ENCODE peak calls at places on chromosomes 5 and 9, in four cellular contexts. G, M, E and C are unnamed samples.

GRCh38 chr5:149486726-149487635 is 64.3 kb downstream of the CSNK1A1 start:
- DNase-seq in G (no peak), M (peak; percentile 82), E (peak; percentile 38), C (peak; percentile 89)

GRCh38 chr5:159330131-159330530 is at the start of gene IL12B:
- DNase-seq in G (no peak), M (peak; percentile 30), E (no peak), C (no peak)

GRCh38 chr5:132085686-132086085 is 12.1 kb downstream of the CSF2 start:
- DNase-seq in G (no peak), M (no peak), E (no peak), C (no peak)

GRCh38 chr9:75085640-75086039 is 2.3 kb downstream of the NMRK1 start:
- DNase-seq in G (no peak), M (no peak), E (no peak), C (no peak)

GRCh38 chr5:57302164-57302563 is 128.3 kb downstream of the GPBP1 start:
- DNase-seq in G (no peak), M (peak; percentile 67), E (no peak), C (peak; percentile 14)

GRCh38 chr9:104836235-104836634 is 72.3 kb downstream of the NIPSNAP3B start:
- DNase-seq in G (no peak), M (peak; percentile 61), E (no peak), C (no peak)

GRCh38 chr5:35810561-35810960 is 46.1 kb upstream of the IL7R start:
- DNase-seq in G (no peak), M (no peak), E (no peak), C (peak; percentile 86)

GRCh38 chr9:91530829-91531228 is 107.2 kb upstream of the NFIL3 start:
- DNase-seq in G (no peak), M (peak; percentile 56), E (no peak), C (no peak)

GRCh38 chr5:18736051-18736398 is 1101.8 kb downstream of the TAF11L14 start:
- DNase-seq in G (no peak), M (no peak), E (no peak), C (no peak)

GRCh38 chr9:82513976-82514735 is 525.6 kb downstream of the SPATA31D1 start:
- DNase-seq in G (no peak), M (no peak), E (no peak), C (no peak)

GRCh38 chr9:134233022-134233421 is 68.7 kb upstream of the RNU6ATAC start:
- DNase-seq in G (no peak), M (no peak), E (no peak), C (no peak)

GRCh38 chr9:4573176-4573575 is 82.9 kb downstream of the SLC1A1 start:
- DNase-seq in G (no peak), M (no peak), E (no peak), C (no peak)

GRCh38 chr5:88542786-88543185 is 274.1 kb upstream of the TMEM161B start:
- DNase-seq in G (no peak), M (no peak), E (no peak), C (no peak)

GRCh38 chr9:99573052-99573451 is 248.6 kb upstream of the NR4A3 start:
- DNase-seq in G (no peak), M (no peak), E (no peak), C (no peak)

GRCh38 chr9:20441166-20441565 is 181.1 kb downstream of the MLLT3 start:
- DNase-seq in G (no peak), M (no peak), E (no peak), C (no peak)

GRCh38 chr9:18190671-18191374 is 283.1 kb upstream of the ADAMTSL1 start:
- DNase-seq in G (no peak), M (no peak), E (no peak), C (no peak)

GRCh38 chr5:178214160-178214803 is 9.9 kb downstream of the HNRNPAB start:
- DNase-seq in G (no peak), M (no peak), E (no peak), C (no peak)

GRCh38 chr9:90296539-90296938 is 346.1 kb downstream of the DIRAS2 start:
- DNase-seq in G (no peak), M (no peak), E (no peak), C (no peak)

GRCh38 chr5:157603333-157604190 is 28.0 kb upstream of the ADAM19 start:
- DNase-seq in G (no peak), M (peak; percentile 63), E (no peak), C (peak; percentile 41)

GRCh38 chr5:93891491-93892480 is 150.4 kb upstream of the POU5F2 start:
- DNase-seq in G (peak; percentile 50), M (no peak), E (no peak), C (no peak)

GRCh38 chr5:145350501-145350900 is 484.6 kb downstream of the PRELID2 start:
- DNase-seq in G (no peak), M (no peak), E (no peak), C (no peak)

GRCh38 chr9:101445353-101446029 is 9.9 kb upstream of the ALDOB start:
- DNase-seq in G (no peak), M (no peak), E (no peak), C (no peak)

GRCh38 chr5:751496-751895 is 33.0 kb downstream of the ZDHHC11B start:
- DNase-seq in G (no peak), M (no peak), E (no peak), C (no peak)

GRCh38 chr5:175743676-175744210 is 85.9 kb downstream of the HRH2 start:
- DNase-seq in G (peak; percentile 36), M (peak; percentile 2), E (no peak), C (no peak)

GRCh38 chr5:132608107-132608506 is 49.9 kb upstream of the IL13 start:
- DNase-seq in G (no peak), M (no peak), E (no peak), C (no peak)

GRCh38 chr9:89534464-89534863 is 36.6 kb upstream of the SEMA4D start:
- DNase-seq in G (no peak), M (no peak), E (no peak), C (no peak)

GRCh38 chr9:111525056-111525977 is at the start of gene ZNF483:
- DNase-seq in G (peak; percentile 84), M (peak; percentile 75), E (peak; percentile 94), C (peak; percentile 42)

GRCh38 chr5:140041099-140041491 is 2.0 kb downstream of the NRG2 start:
- DNase-seq in G (no peak), M (no peak), E (no peak), C (no peak)

GRCh38 chr5:8770431-8770830 is 775.4 kb downstream of the SEMA5A start:
- DNase-seq in G (no peak), M (no peak), E (no peak), C (no peak)

GRCh38 chr5:56145106-56145505 is 88.0 kb downstream of the ANKRD55 start:
- DNase-seq in G (no peak), M (no peak), E (no peak), C (peak; percentile 90)

GRCh38 chr9:133370680-133371079 is 5.2 kb downstream of the SURF4 start:
- DNase-seq in G (no peak), M (no peak), E (no peak), C (no peak)

GRCh38 chr5:160083012-160083436 is 36.2 kb downstream of the PWWP2A start:
- DNase-seq in G (no peak), M (peak; percentile 67), E (no peak), C (peak; percentile 5)

GRCh38 chr9:113566011-113566711 is 102.6 kb downstream of the RGS3 start:
- DNase-seq in G (no peak), M (no peak), E (no peak), C (no peak)

GRCh38 chr5:121430538-121430937 is 421.1 kb upstream of the FTMT start:
- DNase-seq in G (no peak), M (no peak), E (no peak), C (no peak)

GRCh38 chr9:135887021-135887507 is 20.3 kb downstream of the CAMSAP1 start:
- DNase-seq in G (no peak), M (peak; percentile 51), E (no peak), C (no peak)

GRCh38 chr5:93575466-93575865 is 5.6 kb downstream of the NR2F1-AS1 start:
- DNase-seq in G (no peak), M (no peak), E (no peak), C (no peak)

GRCh38 chr5:82159014-82159413 is 119.1 kb downstream of the RPS23 start:
- DNase-seq in G (no peak), M (peak; percentile 66), E (no peak), C (peak; percentile 59)

DNA sequence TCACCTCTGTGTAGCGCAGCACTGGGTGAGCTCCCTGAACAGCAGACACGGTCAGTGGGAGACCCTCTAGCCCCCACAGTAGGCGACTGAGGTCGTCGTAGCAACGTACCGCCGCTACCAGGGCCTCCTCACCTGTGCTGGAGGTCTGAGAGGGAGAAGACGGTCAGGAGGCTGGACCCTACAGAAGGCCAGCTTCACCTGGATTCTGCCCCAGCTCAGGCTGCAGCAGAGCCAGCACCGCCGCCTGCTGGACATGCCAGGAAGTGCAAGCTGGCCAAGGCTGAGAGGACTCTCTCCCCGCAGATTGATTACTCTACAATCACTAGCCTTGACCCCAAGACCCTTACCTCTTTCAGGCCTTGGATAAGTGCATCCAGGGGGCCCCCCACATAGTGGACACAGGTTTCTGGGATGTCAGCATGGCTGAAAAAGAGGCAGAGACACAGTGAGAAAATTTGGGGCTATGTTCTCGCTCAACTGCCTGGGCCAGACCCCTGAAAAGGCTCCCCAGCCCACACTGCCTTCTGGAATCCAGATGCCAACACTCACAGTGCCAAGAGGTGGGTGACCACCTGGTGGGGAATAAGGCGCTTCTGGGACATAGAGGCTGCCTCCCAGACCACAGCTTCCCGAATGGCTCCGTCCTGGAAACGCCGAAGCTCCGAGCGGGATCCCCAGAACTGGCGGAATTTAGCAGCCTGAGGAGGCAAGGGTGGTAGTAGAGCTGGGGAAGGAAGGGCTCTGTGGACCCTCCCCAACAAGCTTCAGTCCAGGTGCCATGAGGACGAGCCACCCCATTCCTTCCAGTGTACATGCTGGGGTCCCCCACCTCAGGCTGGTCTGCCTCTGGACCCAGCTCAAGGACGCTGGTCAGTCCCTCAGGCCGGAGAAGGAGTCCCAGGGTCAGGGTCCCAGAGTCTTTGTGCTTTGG is 6.9 kb downstream of the NOL6 start:
- DNase-seq in G (peak; percentile 38), M (peak; percentile 37), E (peak; percentile 96), C (peak; percentile 64)
- H3K36me3 ChIP-seq in G (peaks cover 96% of the 10 kb centered on the region), M (peaks cover 85% of the 10 kb centered on the region), E (peaks cover 73% of the 10 kb centered on the region), C (peaks cover 83% of the 10 kb centered on the region)

GRCh38 chr5:1855573-1855972 is 27.2 kb downstream of the IRX4 start:
- DNase-seq in G (no peak), M (no peak), E (no peak), C (no peak)
- H2BK12ac ChIP-seq in G (no peak overlapping the region), M (no peak overlapping the region), E (peak overlapping the region; percentile 64), C (no peak overlapping the region)

GRCh38 chr5:134825212-134825611 is 20.6 kb upstream of the C5orf24 start:
- DNase-seq in G (no peak), M (no peak), E (no peak), C (no peak)
- H3K36me3 ChIP-seq in G (peaks cover 97% of the 10 kb centered on the region), M (peaks cover 16% of the 10 kb centered on the region), E (peaks cover 21% of the 10 kb centered on the region), C (peaks cover 20% of the 10 kb centered on the region)

GRCh38 chr5:142357469-142358090 is 32.8 kb upstream of the SPRY4 start:
- DNase-seq in G (no peak), M (peak; percentile 61), E (no peak), C (no peak)

GRCh38 chr5:142358648-142359047 is 33.8 kb upstream of the SPRY4 start:
- DNase-seq in G (no peak), M (no peak), E (no peak), C (no peak)

GRCh38 chr5:142356716-142357468 is 32.1 kb upstream of the SPRY4 start:
- DNase-seq in G (peak; percentile 69), M (peak; percentile 98), E (peak; percentile 89), C (peak; percentile 71)

GRCh38 chr5:142358121-142358520 is 33.3 kb upstream of the SPRY4 start:
- DNase-seq in G (no peak), M (no peak), E (no peak), C (no peak)

DNA sequence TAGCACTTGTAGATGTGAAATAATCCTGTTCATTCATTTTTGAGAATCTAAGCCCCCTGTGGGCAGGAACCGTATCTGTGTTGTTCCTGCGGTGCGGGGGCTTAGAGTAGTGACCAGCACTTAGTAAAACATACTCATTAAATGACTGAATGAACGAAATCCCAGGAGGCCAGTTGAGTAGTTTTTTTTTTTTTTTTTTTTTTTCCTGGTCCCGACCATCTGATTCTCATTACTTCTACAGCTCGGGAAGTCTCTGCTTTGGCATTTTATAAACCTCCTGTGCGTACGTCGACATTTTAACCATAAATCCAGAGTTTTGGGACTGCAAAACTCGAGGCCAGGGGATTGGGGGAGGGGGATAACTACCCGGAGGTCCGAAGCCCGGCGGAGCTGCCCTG is 31.5 kb upstream of the SPRY4 start:
- DNase-seq in G (no peak), M (peak; percentile 93), E (no peak), C (peak; percentile 4)
- H2BK12ac ChIP-seq in G (no peak overlapping the region), M (peak overlapping the region; percentile 51), E (peak overlapping the region; percentile 62), C (peak overlapping the region; percentile 88)